ENCODE peak calls at places on chromosomes 6 and 20, in eight cellular contexts. N, F, O, T, Y, W, R and X are unnamed samples.

GRCh38 chr6:17281497-17282481 is 628 bp downstream of the RBM24 start:
- DNase-seq in N (peak; percentile 76), O (peak; percentile 15), F (no peak), Y (peak; percentile 35), W (peak; percentile 58), T (no peak), R (no peak), X (peak; percentile 34)

GRCh38 chr20:61958773-61959172 is 106.9 kb downstream of the TAF4 start:
- DNase-seq in O (no peak), Y (no peak), F (no peak), N (peak; percentile 25), R (no peak), W (no peak), T (peak; percentile 18), X (no peak)

GRCh38 chr6:152975204-152975915 is 7.5 kb downstream of the FBXO5 start:
- DNase-seq in Y (no peak), N (no peak), W (no peak), O (no peak), F (no peak), R (no peak), T (no peak), X (no peak)

GRCh38 chr20:63957004-63957689 is 931 bp upstream of the UCKL1 start:
- DNase-seq in T (peak; percentile 87), F (peak; percentile 78), O (peak; percentile 61), Y (no peak), N (no peak), W (peak; percentile 90), R (peak; percentile 67), X (peak; percentile 80)

GRCh38 chr6:117676577-117677218 is 1.4 kb downstream of the NUS1 start:
- DNase-seq in O (peak; percentile 7), N (no peak), W (no peak), R (no peak), Y (no peak), T (no peak), F (no peak), X (no peak)

GRCh38 chr20:45372646-45373352 is 5.3 kb downstream of the TP53TG5 start:
- DNase-seq in N (peak; percentile 90), F (no peak), T (no peak), O (no peak), R (peak; percentile 22), W (no peak), Y (no peak), X (no peak)

GRCh38 chr6:137755284-137755683 is 111.8 kb upstream of the TNFAIP3 start:
- DNase-seq in W (no peak), Y (no peak), T (no peak), R (no peak), F (no peak), N (no peak), O (no peak), X (no peak)

GRCh38 chr6:82568290-82568993 is 204.8 kb downstream of the TPBG start:
- DNase-seq in N (no peak), W (no peak), O (no peak), R (no peak), F (no peak), T (no peak), Y (no peak), X (no peak)

GRCh38 chr6:15336905-15337583 is 91.2 kb downstream of the JARID2 start:
- DNase-seq in R (no peak), F (no peak), T (no peak), Y (no peak), W (no peak), O (no peak), N (no peak), X (no peak)

GRCh38 chr6:138234363-138234762 is 16.1 kb upstream of the PBOV1 start:
- DNase-seq in W (no peak), O (no peak), F (no peak), Y (no peak), N (no peak), R (no peak), T (no peak), X (no peak)

GRCh38 chr6:56953597-56954388 is 1.1 kb upstream of the BEND6 start:
- DNase-seq in O (peak; percentile 34), N (no peak), F (peak; percentile 45), Y (peak; percentile 27), T (peak; percentile 52), W (peak; percentile 67), R (no peak), X (no peak)

GRCh38 chr6:20137837-20138236 is 74.4 kb downstream of the MBOAT1 start:
- DNase-seq in N (no peak), O (no peak), R (no peak), T (no peak), F (no peak), Y (no peak), W (no peak), X (no peak)

GRCh38 chr6:163860194-163861081 is 445.9 kb downstream of the QKI start:
- DNase-seq in O (peak; percentile 32), N (no peak), T (no peak), R (peak; percentile 50), W (no peak), Y (no peak), F (no peak), X (peak; percentile 74)

GRCh38 chr6:156943167-156943566 is 166.0 kb downstream of the ARID1B start:
- DNase-seq in T (no peak), R (peak; percentile 25), W (no peak), F (no peak), N (no peak), O (peak; percentile 15), Y (no peak), X (no peak)

GRCh38 chr20:19659468-19659867 is 98.6 kb upstream of the RIN2 start:
- DNase-seq in F (no peak), N (no peak), W (no peak), R (no peak), Y (no peak), O (no peak), T (no peak), X (no peak)

GRCh38 chr6:98633886-98634285 is 200.5 kb upstream of the POU3F2 start:
- DNase-seq in W (no peak), Y (no peak), N (no peak), R (no peak), T (no peak), O (no peak), F (no peak), X (no peak)

GRCh38 chr6:147132889-147133288 is 71.3 kb upstream of the STXBP5 start:
- DNase-seq in W (no peak), R (no peak), Y (no peak), O (peak; percentile 66), T (no peak), N (no peak), F (no peak), X (no peak)

GRCh38 chr20:19460386-19460785 is 247.9 kb downstream of the SLC24A3 start:
- DNase-seq in N (no peak), T (no peak), W (no peak), F (no peak), O (peak; percentile 4), Y (no peak), R (peak; percentile 48), X (peak; percentile 64)

GRCh38 chr20:64074963-64075362 is 4.4 kb downstream of the RGS19 start:
- DNase-seq in W (no peak), F (no peak), R (no peak), N (no peak), Y (no peak), O (no peak), T (no peak), X (no peak)

GRCh38 chr20:10429443-10429981 is 4.5 kb downstream of the MKKS start:
- DNase-seq in W (no peak), R (no peak), Y (no peak), T (no peak), O (no peak), N (no peak), F (no peak), X (no peak)

GRCh38 chr6:166955121-166955864 is 1.1 kb downstream of the RNASET2 start:
- DNase-seq in N (no peak), T (peak; percentile 71), W (peak; percentile 74), Y (peak; percentile 12), R (no peak), F (peak; percentile 51), O (no peak), X (peak; percentile 30)

GRCh38 chr20:20761302-20761701 is 48.9 kb upstream of the RALGAPA2 start:
- DNase-seq in F (no peak), O (no peak), R (no peak), Y (no peak), N (no peak), W (no peak), T (peak; percentile 68), X (no peak)